ENCODE peak calls at places on chromosome 22, in eight cellular contexts. Q is transverse colon, G is fibroblast of mammary gland, E is coronary artery, X is HepG2, N is stomach, V is WTC11, Z is HFFc6. D is an unnamed sample.

GRCh38 chr22:17777717-17778044 is 3.4 kb upstream of the BID start:
- DNase-seq in N (no peak), V (no peak), Z (no peak), Q (no peak), E (no peak), X (no peak), G (no peak), D (no peak)

GRCh38 chr22:40025856-40026255 is 31.1 kb downstream of the FAM83F start:
- DNase-seq in G (no peak), X (no peak), V (no peak), E (no peak), N (no peak), Q (no peak), Z (no peak), D (no peak)

GRCh38 chr22:33030923-33031525 is 27.2 kb downstream of the SYN3 start:
- DNase-seq in G (no peak), V (no peak), N (no peak), Q (no peak), E (no peak), Z (no peak), X (no peak), D (no peak)

GRCh38 chr22:19367763-19368367 is 63.7 kb downstream of the HIRA start:
- DNase-seq in X (no peak), G (no peak), E (peak), Z (no peak), N (no peak), V (no peak), Q (no peak), D (no peak)

GRCh38 chr22:29998627-29999026 is 81.6 kb upstream of the HORMAD2 start:
- DNase-seq in X (no peak), V (no peak), Q (no peak), N (no peak), G (peak), E (no peak), Z (no peak), D (no peak)

GRCh38 chr22:28935713-28936112 is 52.3 kb downstream of the ZNRF3 start:
- DNase-seq in E (no peak), G (no peak), N (no peak), X (no peak), Z (no peak), V (peak), Q (no peak), D (no peak)

GRCh38 chr22:35349704-35350538 is 31.0 kb upstream of the HMOX1 start:
- DNase-seq in V (no peak), G (no peak), X (no peak), N (no peak), E (no peak), Z (no peak), Q (no peak), D (no peak)

GRCh38 chr22:17159504-17159951 is 451 bp upstream of the HDHD5 start:
- DNase-seq in Q (peak), E (peak), G (peak), V (no peak), N (peak), Z (no peak), X (no peak), D (no peak)

GRCh38 chr22:42934338-42934737 is 77.3 kb upstream of the ARFGAP3 start:
- DNase-seq in G (no peak), V (no peak), X (no peak), Z (no peak), N (no peak), E (peak), Q (no peak), D (no peak)

GRCh38 chr22:44399196-44399837 is 86.6 kb upstream of the SHISAL1 start:
- DNase-seq in X (no peak), Q (peak), G (no peak), E (peak), N (peak), Z (no peak), V (no peak), D (peak)

GRCh38 chr22:38751422-38752346 is 4.1 kb downstream of the SUN2 start:
- DNase-seq in G (no peak), E (no peak), Z (no peak), X (no peak), N (peak), V (no peak), Q (peak), D (no peak)

GRCh38 chr22:44889233-44889878 is 120.4 kb downstream of the PHF21B start:
- DNase-seq in E (peak), Q (no peak), Z (no peak), G (no peak), X (no peak), N (no peak), V (no peak), D (no peak)

GRCh38 chr22:44317886-44318637 is 5.3 kb upstream of the SHISAL1 start:
- DNase-seq in Q (no peak), X (no peak), G (no peak), Z (no peak), N (no peak), V (no peak), E (no peak), D (no peak)

GRCh38 chr22:46971141-46971775 is 208.8 kb downstream of the TBC1D22A start:
- DNase-seq in N (no peak), G (no peak), X (no peak), V (no peak), E (peak), Q (no peak), Z (no peak), D (no peak)

GRCh38 chr22:34333285-34333684 is 413.0 kb upstream of the LARGE1 start:
- DNase-seq in Z (no peak), G (no peak), V (peak), E (no peak), N (no peak), X (no peak), Q (no peak), D (no peak)

GRCh38 chr22:25352294-25352680 is 132.8 kb downstream of the CRYBB2 start:
- DNase-seq in E (no peak), Q (no peak), G (no peak), X (no peak), N (no peak), Z (no peak), V (no peak), D (no peak)

GRCh38 chr22:30871391-30872281 is 96.9 kb downstream of the MORC2 start:
- DNase-seq in Z (no peak), G (no peak), Q (peak), N (no peak), X (no peak), E (peak), V (no peak), D (peak)

GRCh38 chr22:39318507-39319283 is 728 bp downstream of the RPL3 start:
- DNase-seq in V (no peak), G (no peak), N (no peak), Z (no peak), X (no peak), E (no peak), Q (peak), D (no peak)

GRCh38 chr22:39115976-39116621 is 19.1 kb downstream of the APOBEC3H start:
- DNase-seq in N (no peak), X (no peak), Q (no peak), V (no peak), Z (no peak), E (no peak), G (no peak), D (no peak)

GRCh38 chr22:44247923-44248892 is 64.5 kb downstream of the SHISAL1 start:
- DNase-seq in X (no peak), Z (no peak), G (no peak), E (no peak), N (peak), Q (no peak), V (no peak), D (no peak)

GRCh38 chr22:19503869-19504268 is 20.3 kb downstream of the CLDN5 start:
- DNase-seq in G (no peak), E (no peak), Z (no peak), V (peak), Q (no peak), X (no peak), N (no peak), D (peak)

GRCh38 chr22:37211075-37211852 is 1.0 kb downstream of the SSTR3 start:
- DNase-seq in E (no peak), Q (no peak), X (no peak), Z (no peak), V (no peak), G (no peak), N (no peak), D (no peak)

GRCh38 chr22:24996420-24996952 is 44.0 kb downstream of the KIAA1671 start:
- DNase-seq in Q (peak), N (no peak), Z (no peak), E (no peak), V (peak), G (peak), X (no peak), D (no peak)

GRCh38 chr22:39732625-39733024 is 160.9 kb downstream of the ENTHD1 start:
- DNase-seq in V (no peak), X (no peak), Z (no peak), N (no peak), G (no peak), E (no peak), Q (no peak), D (no peak)

GRCh38 chr22:47236718-47237117 is 474.3 kb downstream of the TBC1D22A start:
- DNase-seq in G (no peak), V (no peak), Q (no peak), E (no peak), X (no peak), Z (no peak), N (no peak), D (no peak)

GRCh38 chr22:32897400-32897799 is 95.9 kb downstream of the TIMP3 start:
- DNase-seq in X (no peak), Q (no peak), V (no peak), Z (peak), G (peak), N (no peak), E (no peak), D (no peak)

DNA sequence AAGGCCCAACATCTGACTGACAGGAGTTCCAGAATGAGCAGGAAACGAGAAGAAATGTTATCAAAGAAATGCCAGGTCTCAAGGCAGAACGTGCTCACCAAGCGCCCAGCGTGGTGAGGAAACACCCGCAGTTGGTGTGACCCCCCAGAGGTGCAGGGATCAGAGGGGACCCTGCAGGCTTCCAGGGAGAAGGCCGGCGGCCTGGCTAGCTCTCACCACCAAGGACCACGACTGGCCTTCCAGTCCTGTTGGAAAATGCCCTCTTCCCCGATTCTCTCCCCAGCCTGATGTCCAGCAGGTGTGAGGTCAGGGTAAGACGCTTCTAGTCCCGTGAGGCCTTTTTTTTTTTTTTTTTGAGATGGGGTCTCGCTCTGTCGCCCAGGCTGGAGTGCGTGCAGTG is 189.1 kb downstream of the IGLL1 start:
- DNase-seq in Q (no peak), N (no peak), V (peak), Z (no peak), X (no peak), G (no peak), E (no peak), D (no peak)
- TF ChIP-seq CTCF in Q (no peak), N (no peak), V (no peak), Z (no peak), X (no peak), G (no peak), E (no peak), D (no peak)

DNA sequence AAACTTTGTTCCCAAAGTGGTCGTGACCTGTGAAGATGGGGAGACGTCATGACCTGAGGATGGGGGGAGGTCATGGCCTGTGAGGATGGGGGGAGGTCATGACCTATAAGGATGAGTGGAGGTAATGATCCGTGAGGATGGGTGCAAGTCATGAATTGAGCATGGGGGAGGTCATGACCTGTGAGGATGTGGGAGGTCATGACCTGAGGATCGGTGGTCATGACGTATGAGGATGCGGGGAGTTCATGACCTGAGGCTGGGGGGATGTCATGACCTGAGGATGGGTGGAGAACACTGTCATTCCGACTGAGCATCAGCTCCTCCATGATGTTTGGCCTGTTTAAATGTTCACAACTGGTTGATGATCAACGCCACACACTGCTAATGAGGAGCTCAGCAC is 25.9 kb downstream of the YPEL1 start:
- DNase-seq in X (no peak), E (no peak), Q (no peak), N (no peak), G (no peak), V (no peak), Z (no peak), D (no peak)
- TF ChIP-seq CTCF in X (no peak), E (no peak), Q (no peak), N (no peak), G (no peak), V (no peak), Z (no peak), D (no peak)

DNA sequence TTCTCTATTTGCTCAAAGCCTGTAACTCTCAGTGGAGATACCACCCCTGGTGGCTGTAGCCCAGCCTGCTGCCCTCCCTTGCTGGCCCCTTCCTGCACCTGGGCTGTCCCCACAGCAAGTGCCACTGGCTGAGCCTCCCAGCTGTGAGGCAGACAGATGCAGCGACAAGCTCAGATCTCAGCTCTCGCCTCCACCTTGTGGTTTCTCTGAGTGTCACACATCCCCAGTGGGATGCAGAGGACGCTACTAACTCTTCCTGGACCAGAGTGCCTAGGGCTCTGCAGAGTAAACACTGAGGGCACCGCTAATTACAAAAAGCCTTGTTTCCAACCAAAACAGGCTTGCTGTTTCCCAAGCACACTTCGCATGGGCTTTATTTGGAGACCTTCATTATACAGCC is 8.9 kb downstream of the YPEL1 start:
- DNase-seq in Q (peak), V (peak), E (no peak), N (no peak), G (no peak), Z (no peak), X (peak), D (no peak)
- TF ChIP-seq CTCF in Q (no peak), V (no peak), E (no peak), N (no peak), G (no peak), Z (peak), X (peak), D (peak)

DNA sequence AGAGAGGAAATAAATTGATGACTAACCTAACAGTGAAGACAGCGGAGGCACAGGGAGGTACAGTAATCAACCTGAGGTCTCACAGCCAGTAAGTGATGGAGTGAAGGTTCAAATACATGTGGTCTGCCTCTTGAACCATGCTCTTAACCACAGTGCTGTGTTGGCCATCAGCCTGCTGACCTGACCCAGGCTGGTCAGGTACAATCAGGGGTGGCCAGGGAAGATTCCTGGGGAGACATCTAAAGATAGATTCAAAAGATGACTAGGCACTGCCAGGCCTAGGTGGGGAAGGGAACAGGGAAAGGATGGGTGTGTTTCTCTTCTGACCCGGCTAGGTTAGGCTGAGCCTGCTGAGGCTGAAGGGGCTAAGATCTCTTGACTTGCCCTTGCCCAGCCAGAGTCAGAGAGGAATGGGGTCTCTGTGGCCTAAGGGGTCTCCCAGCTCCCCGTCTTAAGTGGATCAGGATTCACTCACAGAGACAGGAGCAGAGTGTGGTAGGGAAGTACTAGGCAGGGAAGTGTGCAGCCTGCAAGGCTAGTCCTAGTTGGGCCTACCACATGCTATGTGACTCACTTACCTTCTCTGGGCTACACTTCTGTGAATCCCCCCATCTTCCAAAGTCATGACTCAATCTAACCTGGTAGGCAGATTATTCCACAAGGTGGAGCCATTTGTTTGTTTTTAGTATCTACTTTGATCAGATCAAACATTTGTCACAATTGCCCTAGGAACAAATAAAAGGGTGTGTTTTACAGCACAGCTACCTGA is 10.4 kb upstream of the SREBF2 start:
- DNase-seq in N (no peak), X (peak), V (no peak), Z (peak), G (peak), E (no peak), Q (no peak), D (no peak)
- TF ChIP-seq CTCF in N (peak), X (peak), V (no peak), Z (peak), G (peak), E (no peak), Q (peak), D (peak)

GRCh38 chr22:48486163-48486957 is 1341.3 kb downstream of the BRD1 start:
- DNase-seq in G (no peak), N (no peak), Q (no peak), E (no peak), X (no peak), V (no peak), Z (no peak), D (peak)

GRCh38 chr22:48489551-48490512 is 1337.8 kb downstream of the BRD1 start:
- DNase-seq in Z (no peak), E (no peak), V (no peak), G (no peak), Q (no peak), N (peak), X (no peak), D (peak)

GRCh38 chr22:48490513-48491411 is 1336.9 kb downstream of the BRD1 start:
- DNase-seq in V (no peak), Z (no peak), Q (no peak), E (no peak), N (peak), X (no peak), G (no peak), D (peak)

GRCh38 chr22:48488611-48489456 is 1338.8 kb downstream of the BRD1 start:
- DNase-seq in G (no peak), N (no peak), X (no peak), E (no peak), V (peak), Q (no peak), Z (no peak), D (peak)

DNA sequence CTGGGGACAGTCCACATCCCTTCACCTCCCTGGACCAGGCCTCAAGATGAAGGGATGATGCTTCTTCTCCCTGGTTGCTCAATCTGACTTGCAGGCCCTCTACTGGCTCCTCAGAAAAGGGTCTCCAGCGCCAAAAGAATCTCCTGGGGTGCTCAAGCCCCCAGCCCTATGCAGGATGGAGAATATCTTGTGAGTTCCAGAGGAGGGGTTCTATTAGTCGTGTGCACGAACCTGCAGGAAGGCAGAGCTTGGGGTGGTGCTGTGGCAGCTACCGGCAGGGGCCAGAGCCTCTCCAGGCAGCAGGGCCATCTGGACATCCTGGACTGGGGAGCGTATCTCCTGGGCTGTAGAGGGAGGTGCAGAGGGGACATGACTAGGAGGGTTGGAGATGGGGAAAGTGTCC is 1339.5 kb downstream of the BRD1 start:
- DNase-seq in V (no peak), X (no peak), E (no peak), N (no peak), G (no peak), Z (no peak), Q (no peak), D (peak)
- TF ChIP-seq CTCF in V (no peak), X (no peak), E (no peak), N (no peak), G (no peak), Z (no peak), Q (no peak), D (peak)

GRCh38 chr22:21937041-21937820 is 15.4 kb downstream of the PPM1F start:
- DNase-seq in N (peak), Z (no peak), G (peak), V (no peak), Q (peak), X (no peak), E (no peak), D (no peak)

GRCh38 chr22:21937821-21938070 is 14.9 kb downstream of the PPM1F start:
- DNase-seq in Z (peak), G (peak), X (no peak), V (no peak), Q (no peak), E (peak), N (no peak), D (no peak)

GRCh38 chr22:21933899-21934298 is 18.7 kb downstream of the PPM1F start:
- DNase-seq in N (no peak), Q (no peak), V (no peak), X (no peak), Z (no peak), E (peak), G (no peak), D (no peak)

GRCh38 chr22:21938071-21938822 is 14.4 kb downstream of the PPM1F start:
- DNase-seq in X (peak), G (peak), N (peak), Q (peak), E (peak), V (peak), Z (peak), D (peak)

DNA sequence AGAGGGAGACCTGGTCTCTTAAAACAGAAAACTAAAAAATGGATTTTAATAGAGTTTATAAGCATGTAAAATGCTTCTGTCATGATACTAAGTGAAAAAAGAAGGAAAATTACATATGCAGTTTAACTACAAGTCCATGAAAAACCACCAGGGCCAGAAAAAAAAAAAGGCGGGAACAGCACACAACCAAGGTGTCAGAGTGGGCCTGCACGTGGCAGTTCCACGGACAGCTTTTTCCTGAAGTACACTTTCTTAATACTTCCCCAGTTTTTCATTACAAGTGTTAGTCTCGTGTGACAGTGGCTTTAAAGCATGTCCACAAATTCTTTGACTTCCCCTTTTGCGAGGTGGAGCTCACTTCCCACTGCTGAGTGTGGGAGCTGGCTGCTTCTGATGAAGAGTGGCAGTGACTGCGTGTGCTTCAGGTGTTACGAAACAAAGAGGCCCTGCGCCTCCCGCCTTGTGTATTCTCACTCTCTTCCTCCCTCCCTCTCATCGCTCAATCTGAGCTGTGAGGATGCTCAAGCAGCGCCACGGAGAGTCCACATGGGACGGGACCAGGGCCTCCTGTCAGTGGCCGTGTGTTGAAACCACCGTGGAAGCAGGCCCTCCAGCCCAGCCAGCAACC is 16.4 kb downstream of the PPM1F start:
- DNase-seq in X (no peak), G (peak), Q (peak), N (no peak), V (no peak), Z (no peak), E (no peak), D (no peak)
- TF ChIP-seq CTCF in X (no peak), G (no peak), Q (no peak), N (no peak), V (no peak), Z (no peak), E (no peak), D (no peak)

GRCh38 chr22:22770280-22770871 is 117.2 kb upstream of the IGLL5 start:
- DNase-seq in X (peak), G (peak), E (peak), N (peak), Q (peak), V (peak), Z (peak), D (peak)
- TF ChIP-seq CTCF in X (peak), G (peak), E (no peak), N (peak), Q (peak), V (peak), Z (peak), D (peak)